ENCODE peak calls at places on chromosome 22, in eight cellular contexts. K, B, I, T, Q, R, N and V are unnamed samples.

GRCh38 chr22:43546186-43546585 is 134.4 kb downstream of the MPPED1 start:
- DNase-seq in K (peak), B (no peak), I (no peak), T (no peak), Q (no peak), R (no peak), N (no peak), V (no peak)

GRCh38 chr22:41381329-41382097 is at the start of gene TEF:
- DNase-seq in K (peak), B (peak), I (peak), T (peak), Q (peak), R (peak), N (peak), V (peak)

GRCh38 chr22:38346506-38346905 is 29.3 kb upstream of the CSNK1E start:
- DNase-seq in K (no peak), B (no peak), I (no peak), T (no peak), Q (no peak), R (peak), N (peak), V (no peak)

GRCh38 chr22:37431811-37432707 is 4.8 kb upstream of the ELFN2 start:
- DNase-seq in K (no peak), B (peak), I (peak), T (peak), Q (no peak), R (no peak), N (no peak), V (no peak)

GRCh38 chr22:46587492-46588278 is 32.5 kb upstream of the GRAMD4 start:
- DNase-seq in K (no peak), B (no peak), I (no peak), T (no peak), Q (no peak), R (peak), N (no peak), V (no peak)

GRCh38 chr22:47069270-47069669 is 306.8 kb downstream of the TBC1D22A start:
- DNase-seq in K (no peak), B (no peak), I (no peak), T (no peak), Q (no peak), R (no peak), N (no peak), V (no peak)

GRCh38 chr22:48489551-48490512 is 1337.8 kb downstream of the BRD1 start:
- DNase-seq in K (no peak), B (peak), I (peak), T (peak), Q (no peak), R (peak), N (no peak), V (no peak)

GRCh38 chr22:19223617-19224016 is 45.1 kb upstream of the SLC25A1 start:
- DNase-seq in K (peak), B (no peak), I (no peak), T (no peak), Q (no peak), R (no peak), N (no peak), V (no peak)

GRCh38 chr22:20435436-20436308 is 2.0 kb downstream of the SCARF2 start:
- DNase-seq in K (no peak), B (no peak), I (no peak), T (no peak), Q (no peak), R (no peak), N (no peak), V (no peak)

GRCh38 chr22:30015229-30015797 is 65.0 kb upstream of the HORMAD2 start:
- DNase-seq in K (no peak), B (no peak), I (no peak), T (no peak), Q (no peak), R (no peak), N (no peak), V (no peak)

GRCh38 chr22:23072035-23072910 is 2.0 kb downstream of the GNAZ start:
- DNase-seq in K (no peak), B (no peak), I (no peak), T (peak), Q (no peak), R (no peak), N (no peak), V (no peak)

GRCh38 chr22:23152238-23153114 is 7.2 kb downstream of the RAB36 start:
- DNase-seq in K (no peak), B (no peak), I (no peak), T (no peak), Q (no peak), R (no peak), N (no peak), V (no peak)

GRCh38 chr22:46091277-46091977 is 58.9 kb upstream of the PPARA start:
- DNase-seq in K (no peak), B (no peak), I (no peak), T (no peak), Q (no peak), R (no peak), N (no peak), V (no peak)

GRCh38 chr22:37643225-37643847 is 3.9 kb downstream of the SH3BP1 start:
- DNase-seq in K (peak), B (peak), I (peak), T (peak), Q (no peak), R (peak), N (peak), V (peak)

GRCh38 chr22:48760481-48761238 is 1067.0 kb downstream of the BRD1 start:
- DNase-seq in K (no peak), B (no peak), I (no peak), T (no peak), Q (no peak), R (no peak), N (peak), V (no peak)

GRCh38 chr22:35303029-35303624 is 3.4 kb downstream of the TOM1 start:
- DNase-seq in K (no peak), B (no peak), I (no peak), T (no peak), Q (no peak), R (no peak), N (no peak), V (no peak)

GRCh38 chr22:29251265-29251664 is 16.5 kb downstream of the RHBDD3 start:
- DNase-seq in K (no peak), B (no peak), I (no peak), T (no peak), Q (no peak), R (no peak), N (no peak), V (no peak)

GRCh38 chr22:50074551-50075042 is 10.6 kb downstream of the MLC1 start:
- DNase-seq in K (no peak), B (no peak), I (peak), T (peak), Q (no peak), R (no peak), N (no peak), V (no peak)

GRCh38 chr22:17350292-17350691 is 19.0 kb upstream of the CECR2 start:
- DNase-seq in K (no peak), B (peak), I (peak), T (no peak), Q (no peak), R (no peak), N (no peak), V (no peak)

GRCh38 chr22:45731798-45732495 is 60.3 kb downstream of the ATXN10 start:
- DNase-seq in K (no peak), B (peak), I (peak), T (no peak), Q (no peak), R (no peak), N (no peak), V (no peak)

GRCh38 chr22:41256898-41257260 is 16.1 kb upstream of the CHADL start:
- DNase-seq in K (no peak), B (no peak), I (peak), T (no peak), Q (no peak), R (no peak), N (no peak), V (no peak)

GRCh38 chr22:25062378-25063095 is 110.0 kb downstream of the KIAA1671 start:
- DNase-seq in K (no peak), B (no peak), I (no peak), T (no peak), Q (no peak), R (no peak), N (no peak), V (no peak)

GRCh38 chr22:37173709-37174108 is 14.3 kb downstream of the C1QTNF6 start:
- DNase-seq in K (no peak), B (peak), I (peak), T (peak), Q (no peak), R (no peak), N (peak), V (no peak)

GRCh38 chr22:45645526-45646414 is 25.9 kb upstream of the ATXN10 start:
- DNase-seq in K (peak), B (peak), I (peak), T (peak), Q (no peak), R (peak), N (peak), V (peak)

GRCh38 chr22:46054091-46054877 is 77.3 kb upstream of the WNT7B start:
- DNase-seq in K (peak), B (peak), I (peak), T (peak), Q (no peak), R (no peak), N (peak), V (no peak)

GRCh38 chr22:30459206-30460052 is 12.4 kb downstream of the SEC14L3 start:
- DNase-seq in K (no peak), B (peak), I (peak), T (peak), Q (no peak), R (no peak), N (no peak), V (peak)

GRCh38 chr22:42645938-42646568 is 3.1 kb downstream of the CYB5R3 start:
- DNase-seq in K (no peak), B (no peak), I (no peak), T (no peak), Q (no peak), R (no peak), N (no peak), V (no peak)

GRCh38 chr22:41217553-41218157 is 12.5 kb downstream of the L3MBTL2 start:
- DNase-seq in K (peak), B (no peak), I (peak), T (peak), Q (no peak), R (no peak), N (peak), V (peak)

GRCh38 chr22:23065069-23065451 is 5.3 kb upstream of the GNAZ start:
- DNase-seq in K (no peak), B (no peak), I (no peak), T (no peak), Q (no peak), R (no peak), N (peak), V (no peak)

GRCh38 chr22:32203181-32204105 is 1.4 kb downstream of the RFPL2 start:
- DNase-seq in K (no peak), B (no peak), I (no peak), T (no peak), Q (no peak), R (no peak), N (no peak), V (no peak)

GRCh38 chr22:47335958-47336357 is 573.5 kb downstream of the TBC1D22A start:
- DNase-seq in K (no peak), B (no peak), I (no peak), T (no peak), Q (no peak), R (no peak), N (no peak), V (no peak)

GRCh38 chr22:27239520-27239919 is 562.0 kb downstream of the MN1 start:
- DNase-seq in K (no peak), B (no peak), I (no peak), T (no peak), Q (no peak), R (no peak), N (no peak), V (no peak)

GRCh38 chr22:26903030-26903856 is 245.9 kb downstream of the MIAT start:
- DNase-seq in K (no peak), B (no peak), I (no peak), T (no peak), Q (peak), R (no peak), N (no peak), V (no peak)